ENCODE peak calls at places on chromosomes 13 and 19, in six cellular contexts. X is GM12865, Z is neural progenitor cell, P is heart right ventricle, W is PC-9, Q is lung. J is an unnamed sample.

GRCh38 chr19:47275866-47276461 is 1.3 kb downstream of the INAFM1 start:
- DNase-seq in Q (no peak), P (peak), W (no peak), X (no peak), Z (no peak), J (peak)

GRCh38 chr13:47399599-47399998 is 502.7 kb upstream of the HTR2A start:
- DNase-seq in Z (no peak), P (no peak), Q (no peak), X (no peak), W (no peak), J (no peak)

GRCh38 chr13:67518785-67519184 is 288.6 kb upstream of the PCDH9 start:
- DNase-seq in Z (peak), Q (no peak), W (no peak), P (no peak), X (no peak), J (no peak)

GRCh38 chr19:44401108-44401786 is at the start of gene ZNF285:
- DNase-seq in W (peak), Z (peak), Q (peak), X (peak), P (peak), J (peak)

GRCh38 chr13:87234981-87235380 is 436.2 kb upstream of the SLITRK5 start:
- DNase-seq in P (no peak), X (no peak), W (no peak), Q (no peak), Z (no peak), J (no peak)

GRCh38 chr19:29664753-29665214 is 477 bp upstream of the PLEKHF1 start:
- DNase-seq in X (no peak), Z (no peak), W (no peak), P (no peak), Q (no peak), J (no peak)

GRCh38 chr13:62931901-62932883 is 1516.5 kb upstream of the PCDH20 start:
- DNase-seq in X (no peak), W (no peak), Q (no peak), Z (no peak), P (no peak), J (no peak)

GRCh38 chr13:47299316-47299715 is 402.5 kb upstream of the HTR2A start:
- DNase-seq in P (no peak), W (no peak), Q (no peak), Z (no peak), X (no peak), J (no peak)

GRCh38 chr19:15936950-15937349 is 2.6 kb upstream of the CYP4F11 start:
- DNase-seq in P (no peak), Q (no peak), W (no peak), X (no peak), Z (no peak), J (no peak)

GRCh38 chr13:106277483-106278154 is 257.8 kb downstream of the EFNB2 start:
- DNase-seq in W (no peak), Q (no peak), X (no peak), P (peak), Z (peak), J (no peak)

GRCh38 chr19:38617283-38617763 is 430 bp downstream of the MAP4K1 start:
- DNase-seq in P (no peak), W (no peak), X (peak), Q (no peak), Z (no peak), J (no peak)

GRCh38 chr19:49408816-49409440 is 14.3 kb downstream of the PTH2 start:
- DNase-seq in P (no peak), Z (no peak), W (no peak), Q (no peak), X (no peak), J (no peak)

GRCh38 chr13:110965038-110965754 is 50.3 kb upstream of the ANKRD10 start:
- DNase-seq in Z (no peak), X (peak), P (no peak), Q (no peak), W (peak), J (no peak)

GRCh38 chr13:36183901-36184300 is 30.5 kb downstream of the SOHLH2 start:
- DNase-seq in W (no peak), X (no peak), P (no peak), Z (no peak), Q (no peak), J (no peak)

GRCh38 chr13:110275931-110276552 is 30.9 kb downstream of the COL4A1 start:
- DNase-seq in P (no peak), X (no peak), Q (no peak), Z (no peak), W (no peak), J (no peak)

GRCh38 chr13:49976314-49977258 is 20.3 kb upstream of the TRIM13 start:
- DNase-seq in P (peak), W (peak), Z (peak), X (peak), Q (peak), J (peak)

GRCh38 chr13:113651511-113652403 is 6.2 kb downstream of the ATP4B start:
- DNase-seq in W (no peak), P (no peak), X (no peak), Z (no peak), Q (no peak), J (peak)

GRCh38 chr13:95564948-95565347 is 12.4 kb downstream of the CLDN10 start:
- DNase-seq in Q (no peak), W (no peak), Z (no peak), P (no peak), X (no peak), J (no peak)

GRCh38 chr19:11766597-11767591 is at the start of gene ZNF441:
- DNase-seq in W (peak), Z (peak), X (peak), P (peak), Q (peak), J (peak)
- TF ChIP-seq CTCF in W (no peak), Z (no peak), X (no peak), P (no peak), Q (no peak), J (no peak)

DNA sequence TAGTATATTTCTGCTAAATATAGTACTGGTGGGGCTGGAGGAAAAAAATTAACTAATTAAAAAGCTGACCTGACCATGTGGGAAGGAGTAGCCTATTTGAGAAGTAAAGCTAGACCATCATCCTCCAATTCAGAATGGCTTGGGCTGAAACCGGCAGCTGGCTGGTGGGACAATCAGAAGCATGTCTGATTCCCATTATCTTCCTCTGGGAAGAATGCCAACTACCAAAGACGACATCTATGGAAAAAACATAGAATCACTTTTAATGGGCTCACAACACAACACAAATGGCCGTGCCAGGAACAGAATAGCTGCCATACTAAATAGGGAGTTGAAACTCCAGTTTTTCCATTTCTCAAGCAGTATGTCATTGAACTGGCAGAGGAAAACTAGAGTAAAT is 120.4 kb upstream of the FREM2 start:
- DNase-seq in Q (no peak), Z (no peak), P (no peak), X (no peak), W (no peak), J (peak)
- H3K4me3 ChIP-seq in Q (no peak), Z (no peak), P (no peak), X (no peak), W (no peak), J (no peak)

GRCh38 chr19:36939153-36939552 is 23.0 kb downstream of the ZNF568 start:
- DNase-seq in P (no peak), Q (no peak), Z (no peak), X (no peak), W (no peak), J (no peak)
- TF ChIP-seq CTCF in P (no peak), Q (no peak), Z (no peak), X (no peak), W (no peak), J (peak)

GRCh38 chr19:41930322-41930722 is 2.1 kb upstream of the ERFL start:
- DNase-seq in Z (no peak), X (no peak), P (no peak), Q (no peak), W (no peak), J (no peak)

GRCh38 chr19:41929536-41930071 is 1.4 kb upstream of the ERFL start:
- DNase-seq in W (no peak), Q (no peak), P (no peak), Z (no peak), X (no peak), J (no peak)

GRCh38 chr19:41927810-41928192 is 448 bp downstream of the ERFL start:
- DNase-seq in X (no peak), W (no peak), P (no peak), Z (peak), Q (no peak), J (no peak)

GRCh38 chr19:41928221-41928683 is at the start of gene ERFL:
- DNase-seq in Z (peak), X (no peak), Q (no peak), P (no peak), W (peak), J (no peak)

GRCh38 chr19:41928754-41929535 is 696 bp upstream of the ERFL start:
- DNase-seq in Q (no peak), W (no peak), X (peak), P (no peak), Z (peak), J (no peak)
- H3K4me3 ChIP-seq in Q (no peak), W (peak), X (peak), P (peak), Z (peak), J (no peak)

GRCh38 chr19:51422053-51422448 is 4.6 kb upstream of the SIGLEC10 start:
- DNase-seq in Z (peak), P (peak), W (peak), Q (peak), X (peak), J (peak)
- TF ChIP-seq CTCF in Z (peak), P (peak), W (peak), Q (peak), X (peak), J (peak)

GRCh38 chr19:1094655-1094977 is 559 bp downstream of the POLR2E start:
- DNase-seq in Z (no peak), X (no peak), P (no peak), Q (no peak), W (no peak), J (no peak)

GRCh38 chr19:1093811-1094553 is 1.2 kb downstream of the POLR2E start:
- DNase-seq in P (no peak), X (no peak), Z (no peak), Q (no peak), W (no peak), J (peak)

GRCh38 chr19:1091544-1092175 is 3.5 kb downstream of the POLR2E start:
- DNase-seq in W (no peak), P (no peak), X (no peak), Q (no peak), Z (no peak), J (no peak)

GRCh38 chr19:1094978-1095701 is at the start of gene POLR2E:
- DNase-seq in Q (peak), P (peak), X (peak), Z (peak), W (peak), J (peak)

DNA sequence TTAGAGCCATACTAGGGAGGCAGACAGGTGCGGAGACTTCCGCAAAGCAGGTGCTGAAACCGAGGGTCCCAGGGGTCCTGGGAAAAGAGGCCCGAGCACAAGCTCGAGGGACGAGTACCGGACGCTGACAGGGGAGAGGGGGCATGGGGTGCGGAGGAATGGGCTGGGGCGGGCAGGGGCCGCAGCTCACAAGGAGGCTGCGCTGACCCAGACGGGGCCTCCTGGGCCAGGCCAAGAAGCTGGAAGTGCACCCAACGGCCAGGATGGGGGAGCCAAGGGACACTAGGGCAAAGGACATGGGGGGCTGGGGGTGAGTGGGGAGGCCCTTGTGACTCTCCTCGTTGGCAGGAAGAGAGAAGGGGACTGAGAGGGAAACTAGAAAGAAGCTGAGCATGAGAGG is 1.8 kb downstream of the POLR2E start:
- DNase-seq in X (no peak), W (no peak), Q (no peak), Z (no peak), P (no peak), J (no peak)
- H3K4me3 ChIP-seq in X (no peak), W (no peak), Q (no peak), Z (no peak), P (peak), J (no peak)

GRCh38 chr13:112101360-112101930 is 34.5 kb downstream of the SOX1 start:
- DNase-seq in Q (no peak), X (no peak), P (no peak), W (no peak), Z (no peak), J (no peak)

GRCh38 chr13:112103971-112104872 is 37.3 kb downstream of the SOX1 start:
- DNase-seq in Q (no peak), P (no peak), X (no peak), W (no peak), Z (peak), J (no peak)

GRCh38 chr13:112104873-112105234 is 37.9 kb downstream of the SOX1 start:
- DNase-seq in X (no peak), W (no peak), Z (no peak), Q (no peak), P (no peak), J (no peak)

GRCh38 chr13:112103260-112103843 is 36.4 kb downstream of the SOX1 start:
- DNase-seq in Q (no peak), Z (peak), P (no peak), W (no peak), X (no peak), J (no peak)

DNA sequence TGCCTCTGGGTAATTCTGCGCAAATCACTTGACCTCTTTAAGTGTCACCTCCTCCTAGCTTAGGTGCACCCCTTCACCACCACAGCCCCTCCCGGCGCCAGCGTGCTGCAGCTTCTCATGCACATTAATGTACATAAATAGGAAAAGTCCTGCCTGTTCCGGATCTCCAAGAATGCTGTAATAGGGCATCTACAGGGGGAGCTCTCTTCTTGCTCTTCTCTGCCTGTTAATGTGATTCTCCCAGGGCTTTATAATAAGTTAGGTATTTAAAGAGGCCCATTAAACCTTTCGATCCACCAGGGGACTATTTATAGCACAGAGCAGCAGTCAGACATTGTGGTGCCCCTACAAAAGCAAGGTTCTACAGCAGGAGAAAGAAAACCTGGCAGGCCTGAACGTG is 35.3 kb downstream of the SOX1 start:
- DNase-seq in Z (peak), W (no peak), P (no peak), Q (no peak), X (no peak), J (no peak)
- TF ChIP-seq CTCF in Z (peak), W (no peak), P (no peak), Q (no peak), X (no peak), J (no peak)

J was measured in BE2C.